ENCODE peak calls at places on chromosome 20, in five cellular contexts. J is HFFc6, T is Peyer's patch, A is IMR-90, W is natural killer cell. L is an unnamed sample.

GRCh38 chr20:47355489-47356219 is 845 bp downstream of the ZMYND8 start:
- DNase-seq in W (peak; percentile 17), T (no peak), J (no peak), A (no peak), L (no peak)

GRCh38 chr20:5072756-5073153 is 47.0 kb downstream of the PCNA start:
- DNase-seq in W (no peak), J (no peak), A (no peak), T (no peak), L (no peak)

GRCh38 chr20:50085481-50086365 is 27.2 kb downstream of the UBE2V1 start:
- DNase-seq in W (peak; percentile 14), A (peak; percentile 73), T (peak; percentile 73), J (peak; percentile 59), L (no peak)

GRCh38 chr20:63222541-63222940 is 6.6 kb upstream of the YTHDF1 start:
- DNase-seq in W (no peak), A (no peak), J (no peak), T (no peak), L (no peak)

GRCh38 chr20:33229843-33230242 is 6.0 kb upstream of the BPIFA1 start:
- DNase-seq in J (no peak), T (no peak), W (peak; percentile 24), A (no peak), L (no peak)

GRCh38 chr20:37907677-37908397 is 4.9 kb downstream of the VSTM2L start:
- DNase-seq in W (no peak), J (peak; percentile 83), A (peak; percentile 42), T (no peak), L (no peak)

GRCh38 chr20:63363013-63363957 is 2.1 kb upstream of the CHRNA4 start:
- DNase-seq in T (no peak), W (no peak), J (no peak), A (no peak), L (no peak)

GRCh38 chr20:10735195-10735949 is 61.6 kb upstream of the JAG1 start:
- DNase-seq in J (no peak), A (peak; percentile 29), T (no peak), W (no peak), L (no peak)

GRCh38 chr20:3461911-3462677 is 8.7 kb upstream of the ATRN start:
- DNase-seq in T (no peak), W (no peak), J (no peak), A (no peak), L (no peak)

GRCh38 chr20:3255728-3256127 is 16.7 kb upstream of the SLC4A11 start:
- DNase-seq in W (no peak), A (no peak), J (no peak), T (no peak), L (no peak)

DNA sequence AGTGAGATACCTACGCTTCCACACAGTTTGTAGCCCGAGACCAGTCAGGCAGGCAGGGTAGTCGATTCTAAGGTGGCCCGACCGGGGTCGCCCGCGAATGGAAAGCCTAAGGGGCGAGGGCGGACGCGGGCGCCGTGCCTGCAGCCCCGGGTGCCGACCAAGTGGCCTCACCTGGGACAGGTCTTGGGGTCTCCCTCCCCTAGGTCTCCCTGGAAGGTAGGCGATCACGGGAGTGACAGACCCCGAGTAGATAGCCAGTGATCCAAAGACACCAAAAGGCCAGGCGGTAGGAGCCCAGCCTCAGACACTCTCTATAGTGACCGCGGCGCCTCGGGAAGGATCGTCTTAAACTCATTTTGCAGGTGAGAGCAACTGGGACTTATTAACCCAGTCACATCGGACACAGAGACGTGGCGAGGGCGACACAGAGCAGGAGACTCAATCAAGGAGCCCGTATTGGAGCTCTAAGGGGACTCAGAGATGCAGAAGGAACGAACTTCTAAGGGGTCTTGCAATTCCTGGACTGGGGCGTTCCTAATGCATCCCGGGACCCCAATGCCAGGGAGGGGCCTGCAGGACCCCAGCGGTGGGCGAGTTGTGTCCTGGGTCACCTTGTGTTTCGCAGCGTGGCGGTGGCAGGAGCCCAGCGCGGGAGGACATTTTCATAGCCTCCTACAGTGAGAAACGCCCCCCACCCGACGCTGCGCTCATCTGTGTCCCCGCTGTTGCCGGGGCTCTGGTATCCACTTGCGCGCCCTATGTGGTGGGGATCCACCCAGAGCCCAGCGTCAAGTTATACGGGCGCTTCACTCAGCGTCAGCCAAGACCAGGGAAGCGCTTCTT is 2.1 kb upstream of the VSX1 start:
- DNase-seq in W (no peak), T (no peak), J (no peak), A (no peak), L (peak; percentile 37)
- TF ChIP-seq CTCF in W (no peak), T (peak; percentile 38), J (peak; percentile 63), A (peak; percentile 27), L (peak; percentile 64)

GRCh38 chr20:32035398-32035852 is 16.6 kb upstream of the HCK start:
- DNase-seq in A (no peak), J (no peak), W (no peak), T (no peak), L (no peak)
- TF ChIP-seq CTCF in A (no peak), J (peak; percentile 17), W (no peak), T (no peak), L (no peak)

DNA sequence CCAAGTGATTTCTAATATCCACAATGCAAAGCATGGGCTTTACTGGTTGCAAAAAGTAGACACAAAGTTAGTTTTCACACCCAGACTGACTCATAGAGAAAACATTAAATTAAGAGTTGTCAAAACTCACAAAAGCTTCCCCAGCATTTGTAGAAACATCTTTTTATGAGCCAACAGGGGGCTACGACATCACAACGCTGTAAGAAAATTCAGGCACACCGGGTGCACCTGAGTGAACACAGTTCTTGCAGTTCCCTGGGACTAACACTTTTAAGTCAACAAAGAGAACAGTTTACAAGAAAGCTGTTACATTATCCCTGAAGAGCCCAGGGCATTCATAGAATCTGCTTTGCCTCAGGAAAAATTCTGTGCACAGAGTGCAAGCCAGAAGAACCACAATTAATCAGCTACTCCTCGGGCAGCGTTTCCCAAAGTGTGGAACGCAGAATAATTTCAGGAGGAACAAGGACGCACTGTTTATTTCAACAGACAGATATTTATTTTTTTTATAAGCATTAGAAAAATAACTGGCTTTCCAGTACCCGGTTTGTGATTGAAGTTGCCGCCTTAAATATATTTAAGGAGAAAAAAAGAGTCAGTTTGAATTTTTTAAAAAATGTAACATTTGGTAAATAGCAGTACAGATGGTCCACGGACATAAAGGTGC is 1.2 kb downstream of the NCOA5 start:
- DNase-seq in W (no peak), J (peak; percentile 42), T (no peak), A (peak; percentile 8), L (no peak)
- TF ChIP-seq CTCF in W (no peak), J (peak; percentile 16), T (no peak), A (peak; percentile 2), L (no peak)

DNA sequence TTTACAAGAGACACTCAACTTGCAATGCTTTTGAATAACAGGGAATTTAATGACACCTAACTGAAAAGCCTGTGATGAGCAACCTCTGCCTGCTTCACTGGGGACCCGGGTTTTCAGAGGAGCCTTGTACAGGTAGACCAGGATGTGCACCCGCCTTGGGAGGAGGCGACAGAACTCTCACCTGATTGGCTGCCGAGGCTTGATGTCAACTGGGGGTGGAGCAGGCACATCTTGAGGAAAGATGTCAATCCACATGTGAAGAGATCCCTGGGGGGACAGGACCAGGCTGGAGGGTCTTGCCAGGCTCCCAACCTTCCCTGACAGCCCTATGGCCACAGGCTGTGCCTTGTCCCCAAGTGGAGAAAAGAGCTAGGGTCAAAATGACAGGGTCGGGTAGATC is 19.8 kb downstream of the ERGIC3 start:
- DNase-seq in J (no peak), W (no peak), A (no peak), T (no peak), L (no peak)
- TF ChIP-seq CTCF in J (no peak), W (no peak), A (no peak), T (no peak), L (no peak)

GRCh38 chr20:21124190-21124589 is 1.7 kb upstream of the KIZ start:
- DNase-seq in J (no peak), W (no peak), A (no peak), T (no peak), L (no peak)

GRCh38 chr20:21127201-21127981 is 1.5 kb downstream of the KIZ start:
- DNase-seq in T (no peak), W (no peak), A (no peak), J (no peak), L (no peak)

GRCh38 chr20:21125849-21126840 is at the start of gene KIZ:
- DNase-seq in W (peak; percentile 99), A (peak; percentile 92), T (peak; percentile 98), J (peak; percentile 92), L (peak; percentile 100)

GRCh38 chr20:21129861-21130260 is 4.0 kb downstream of the KIZ start:
- DNase-seq in J (no peak), T (no peak), W (no peak), A (no peak), L (no peak)

DNA sequence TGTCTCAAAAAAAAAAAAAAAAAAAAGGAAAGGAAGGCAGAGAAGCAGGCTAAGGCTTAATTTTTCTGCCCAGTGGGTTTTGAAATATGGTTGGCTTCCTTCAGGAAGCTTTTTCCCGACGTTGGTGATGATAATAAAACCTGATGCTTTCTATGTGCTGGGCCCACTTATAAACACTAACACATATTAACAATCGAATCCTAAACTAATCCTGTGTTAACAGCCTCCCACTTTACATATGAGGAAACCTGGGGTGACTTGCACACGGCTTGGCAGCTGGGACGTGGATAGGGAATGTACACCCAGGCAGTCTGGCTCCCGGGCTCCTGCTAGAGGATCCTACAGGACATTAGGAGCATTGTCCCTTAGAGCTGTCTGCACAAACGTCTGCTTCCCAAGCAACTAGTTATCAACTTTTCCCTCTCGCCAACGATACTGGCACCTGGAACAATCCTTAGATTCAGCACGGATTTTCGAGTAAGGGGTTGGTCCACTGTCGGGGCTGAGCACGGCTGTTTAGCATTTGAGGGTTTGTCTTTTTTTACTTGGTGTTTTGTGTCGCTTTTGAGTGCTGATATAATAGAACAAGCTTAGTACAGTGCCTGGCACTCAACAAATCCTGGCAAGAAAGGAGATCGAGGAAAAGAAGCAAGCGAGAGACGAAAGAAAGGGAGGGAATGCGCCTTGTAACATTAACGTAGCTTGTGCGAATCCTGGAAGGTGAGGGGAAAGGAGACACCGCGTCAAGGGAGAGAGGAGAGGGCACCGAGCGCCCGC is 622 bp upstream of the KIZ start:
- DNase-seq in W (no peak), J (peak; percentile 50), A (peak; percentile 41), T (peak; percentile 71), L (peak; percentile 19)
- TF ChIP-seq CTCF in W (no peak), J (no peak), A (no peak), T (peak; percentile 38), L (no peak)

DNA sequence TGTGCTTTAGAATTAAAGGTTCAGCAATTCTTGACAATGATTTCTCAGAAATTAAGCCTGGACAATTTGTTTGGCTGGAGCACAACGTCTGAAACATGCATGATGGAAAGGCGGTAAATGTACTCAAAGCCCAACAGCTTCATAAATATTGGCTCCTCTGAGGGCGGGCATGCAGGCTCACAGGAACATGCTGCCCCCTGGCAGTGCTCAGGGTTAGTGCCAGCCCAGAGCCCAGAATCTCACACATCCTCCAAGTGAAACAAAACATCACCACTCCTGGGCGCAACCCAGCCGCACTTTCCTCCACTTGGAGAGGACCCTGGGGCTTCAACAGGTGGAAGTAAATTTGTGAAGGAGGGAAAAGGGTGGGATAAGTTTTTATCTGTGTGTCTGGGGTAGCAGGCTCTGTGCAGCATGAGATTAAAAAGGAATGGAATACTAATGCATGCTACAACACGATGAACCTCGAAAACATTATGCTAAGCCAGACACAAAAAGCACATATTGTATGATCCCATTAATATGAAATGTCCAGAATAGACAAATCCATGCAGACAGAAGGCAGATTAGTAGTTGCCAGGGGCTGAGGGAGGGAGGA is 54.1 kb upstream of the PTPRT start:
- DNase-seq in W (no peak), A (no peak), T (no peak), J (no peak), L (no peak)
- TF ChIP-seq CTCF in W (no peak), A (no peak), T (no peak), J (peak; percentile 49), L (peak; percentile 58)